ENCODE peak calls at places on chromosome 6, in six cellular contexts. One of them, this sample, is unnamed.

GRCh38 chr6:144528605-144529425 is 243.7 kb downstream of the UTRN start:
- DNase-seq in kidney tubule cell: peak
- DNase-seq in stimulated activated CD4-positive, alpha-beta T cell treated with anti-CD3 and anti-CD28 coated beads, Interleukin-12 subunit alpha, Interleukin-12 subunit beta, amount 100 ng/mL, for 48 hours: no peak
- DNase-seq in effector CD8-positive, alpha-beta T cell: no peak
- DNase-seq in lower leg skin: no peak
- DNase-seq in uterus: no peak
- DNase-seq in this sample: no peak

GRCh38 chr6:83514877-83515466 is 2.6 kb downstream of the PRSS35 start:
- DNase-seq in effector CD8-positive, alpha-beta T cell: no peak
- DNase-seq in stimulated activated CD4-positive, alpha-beta T cell treated with anti-CD3 and anti-CD28 coated beads, Interleukin-12 subunit alpha, Interleukin-12 subunit beta, amount 100 ng/mL, for 48 hours: peak
- DNase-seq in kidney tubule cell: peak
- DNase-seq in uterus: peak
- DNase-seq in lower leg skin: no peak
- DNase-seq in this sample: no peak

GRCh38 chr6:45686841-45687569 is 309.3 kb upstream of the SUPT3H start:
- DNase-seq in uterus: no peak
- DNase-seq in kidney tubule cell: no peak
- DNase-seq in stimulated activated CD4-positive, alpha-beta T cell treated with anti-CD3 and anti-CD28 coated beads, Interleukin-12 subunit alpha, Interleukin-12 subunit beta, amount 100 ng/mL, for 48 hours: no peak
- DNase-seq in lower leg skin: no peak
- DNase-seq in effector CD8-positive, alpha-beta T cell: no peak
- DNase-seq in this sample: no peak

GRCh38 chr6:40972190-40972589 is 66.8 kb downstream of the UNC5CL start:
- DNase-seq in kidney tubule cell: no peak
- DNase-seq in uterus: no peak
- DNase-seq in effector CD8-positive, alpha-beta T cell: no peak
- DNase-seq in lower leg skin: no peak
- DNase-seq in stimulated activated CD4-positive, alpha-beta T cell treated with anti-CD3 and anti-CD28 coated beads, Interleukin-12 subunit alpha, Interleukin-12 subunit beta, amount 100 ng/mL, for 48 hours: no peak
- DNase-seq in this sample: no peak

GRCh38 chr6:139126255-139126654 is 8.6 kb upstream of the HECA start:
- DNase-seq in uterus: no peak
- DNase-seq in effector CD8-positive, alpha-beta T cell: no peak
- DNase-seq in lower leg skin: no peak
- DNase-seq in kidney tubule cell: peak
- DNase-seq in stimulated activated CD4-positive, alpha-beta T cell treated with anti-CD3 and anti-CD28 coated beads, Interleukin-12 subunit alpha, Interleukin-12 subunit beta, amount 100 ng/mL, for 48 hours: no peak
- DNase-seq in this sample: peak

GRCh38 chr6:42105714-42106662 is 36.4 kb downstream of the C6orf132 start:
- DNase-seq in effector CD8-positive, alpha-beta T cell: no peak
- DNase-seq in kidney tubule cell: no peak
- DNase-seq in uterus: no peak
- DNase-seq in lower leg skin: no peak
- DNase-seq in stimulated activated CD4-positive, alpha-beta T cell treated with anti-CD3 and anti-CD28 coated beads, Interleukin-12 subunit alpha, Interleukin-12 subunit beta, amount 100 ng/mL, for 48 hours: no peak
- DNase-seq in this sample: no peak

GRCh38 chr6:49915035-49915434 is 48.7 kb upstream of the CRISP1 start:
- DNase-seq in effector CD8-positive, alpha-beta T cell: no peak
- DNase-seq in kidney tubule cell: no peak
- DNase-seq in stimulated activated CD4-positive, alpha-beta T cell treated with anti-CD3 and anti-CD28 coated beads, Interleukin-12 subunit alpha, Interleukin-12 subunit beta, amount 100 ng/mL, for 48 hours: no peak
- DNase-seq in lower leg skin: no peak
- DNase-seq in uterus: no peak
- DNase-seq in this sample: no peak

GRCh38 chr6:64930664-64931063 is 776.4 kb downstream of the EYS start:
- DNase-seq in stimulated activated CD4-positive, alpha-beta T cell treated with anti-CD3 and anti-CD28 coated beads, Interleukin-12 subunit alpha, Interleukin-12 subunit beta, amount 100 ng/mL, for 48 hours: no peak
- DNase-seq in lower leg skin: no peak
- DNase-seq in effector CD8-positive, alpha-beta T cell: no peak
- DNase-seq in uterus: no peak
- DNase-seq in kidney tubule cell: no peak
- DNase-seq in this sample: no peak

GRCh38 chr6:108120311-108120710 is 45.5 kb upstream of the NR2E1 start:
- DNase-seq in lower leg skin: no peak
- DNase-seq in kidney tubule cell: no peak
- DNase-seq in uterus: no peak
- DNase-seq in effector CD8-positive, alpha-beta T cell: no peak
- DNase-seq in stimulated activated CD4-positive, alpha-beta T cell treated with anti-CD3 and anti-CD28 coated beads, Interleukin-12 subunit alpha, Interleukin-12 subunit beta, amount 100 ng/mL, for 48 hours: no peak
- DNase-seq in this sample: no peak

GRCh38 chr6:39167866-39168625 is 53.1 kb upstream of the SAYSD1 start:
- DNase-seq in lower leg skin: peak
- DNase-seq in stimulated activated CD4-positive, alpha-beta T cell treated with anti-CD3 and anti-CD28 coated beads, Interleukin-12 subunit alpha, Interleukin-12 subunit beta, amount 100 ng/mL, for 48 hours: no peak
- DNase-seq in uterus: no peak
- DNase-seq in kidney tubule cell: no peak
- DNase-seq in effector CD8-positive, alpha-beta T cell: no peak
- DNase-seq in this sample: no peak

GRCh38 chr6:158011980-158012566 is 30.4 kb downstream of the SYNJ2 start:
- DNase-seq in lower leg skin: no peak
- DNase-seq in effector CD8-positive, alpha-beta T cell: no peak
- DNase-seq in uterus: no peak
- DNase-seq in stimulated activated CD4-positive, alpha-beta T cell treated with anti-CD3 and anti-CD28 coated beads, Interleukin-12 subunit alpha, Interleukin-12 subunit beta, amount 100 ng/mL, for 48 hours: no peak
- DNase-seq in kidney tubule cell: no peak
- DNase-seq in this sample: no peak

GRCh38 chr6:37137881-37138568 is 31.9 kb upstream of the PIM1 start:
- DNase-seq in effector CD8-positive, alpha-beta T cell: no peak
- DNase-seq in lower leg skin: no peak
- DNase-seq in stimulated activated CD4-positive, alpha-beta T cell treated with anti-CD3 and anti-CD28 coated beads, Interleukin-12 subunit alpha, Interleukin-12 subunit beta, amount 100 ng/mL, for 48 hours: no peak
- DNase-seq in kidney tubule cell: peak
- DNase-seq in uterus: no peak
- DNase-seq in this sample: no peak

GRCh38 chr6:84161190-84161589 is 66.3 kb downstream of the CEP162 start:
- DNase-seq in effector CD8-positive, alpha-beta T cell: no peak
- DNase-seq in lower leg skin: no peak
- DNase-seq in stimulated activated CD4-positive, alpha-beta T cell treated with anti-CD3 and anti-CD28 coated beads, Interleukin-12 subunit alpha, Interleukin-12 subunit beta, amount 100 ng/mL, for 48 hours: no peak
- DNase-seq in uterus: no peak
- DNase-seq in kidney tubule cell: no peak
- DNase-seq in this sample: no peak

GRCh38 chr6:83633609-83634008 is 75.3 kb downstream of the SNAP91 start:
- DNase-seq in kidney tubule cell: no peak
- DNase-seq in uterus: no peak
- DNase-seq in lower leg skin: no peak
- DNase-seq in stimulated activated CD4-positive, alpha-beta T cell treated with anti-CD3 and anti-CD28 coated beads, Interleukin-12 subunit alpha, Interleukin-12 subunit beta, amount 100 ng/mL, for 48 hours: no peak
- DNase-seq in effector CD8-positive, alpha-beta T cell: no peak
- DNase-seq in this sample: no peak

GRCh38 chr6:169780571-169781091 is 29.2 kb downstream of the ERMARD start:
- DNase-seq in stimulated activated CD4-positive, alpha-beta T cell treated with anti-CD3 and anti-CD28 coated beads, Interleukin-12 subunit alpha, Interleukin-12 subunit beta, amount 100 ng/mL, for 48 hours: no peak
- DNase-seq in lower leg skin: no peak
- DNase-seq in effector CD8-positive, alpha-beta T cell: no peak
- DNase-seq in kidney tubule cell: no peak
- DNase-seq in uterus: no peak
- DNase-seq in this sample: no peak

GRCh38 chr6:65776332-65776731 is 69.3 kb upstream of the EYS start:
- DNase-seq in kidney tubule cell: no peak
- DNase-seq in uterus: no peak
- DNase-seq in stimulated activated CD4-positive, alpha-beta T cell treated with anti-CD3 and anti-CD28 coated beads, Interleukin-12 subunit alpha, Interleukin-12 subunit beta, amount 100 ng/mL, for 48 hours: no peak
- DNase-seq in lower leg skin: no peak
- DNase-seq in effector CD8-positive, alpha-beta T cell: no peak
- DNase-seq in this sample: no peak

GRCh38 chr6:18561006-18561750 is 174.0 kb downstream of the RNF144B start:
- DNase-seq in lower leg skin: no peak
- DNase-seq in effector CD8-positive, alpha-beta T cell: no peak
- DNase-seq in uterus: no peak
- DNase-seq in kidney tubule cell: no peak
- DNase-seq in stimulated activated CD4-positive, alpha-beta T cell treated with anti-CD3 and anti-CD28 coated beads, Interleukin-12 subunit alpha, Interleukin-12 subunit beta, amount 100 ng/mL, for 48 hours: no peak
- DNase-seq in this sample: no peak

GRCh38 chr6:143621876-143622605 is 55.7 kb upstream of the PHACTR2 start:
- DNase-seq in kidney tubule cell: peak
- DNase-seq in lower leg skin: no peak
- DNase-seq in uterus: no peak
- DNase-seq in effector CD8-positive, alpha-beta T cell: no peak
- DNase-seq in stimulated activated CD4-positive, alpha-beta T cell treated with anti-CD3 and anti-CD28 coated beads, Interleukin-12 subunit alpha, Interleukin-12 subunit beta, amount 100 ng/mL, for 48 hours: no peak
- DNase-seq in this sample: no peak

GRCh38 chr6:53517021-53517420 is 27.9 kb downstream of the GCLC start:
- DNase-seq in stimulated activated CD4-positive, alpha-beta T cell treated with anti-CD3 and anti-CD28 coated beads, Interleukin-12 subunit alpha, Interleukin-12 subunit beta, amount 100 ng/mL, for 48 hours: no peak
- DNase-seq in lower leg skin: no peak
- DNase-seq in effector CD8-positive, alpha-beta T cell: no peak
- DNase-seq in uterus: no peak
- DNase-seq in kidney tubule cell: no peak
- DNase-seq in this sample: no peak

GRCh38 chr6:87102296-87102695 is 7.4 kb upstream of the CGA start:
- DNase-seq in uterus: no peak
- DNase-seq in lower leg skin: no peak
- DNase-seq in stimulated activated CD4-positive, alpha-beta T cell treated with anti-CD3 and anti-CD28 coated beads, Interleukin-12 subunit alpha, Interleukin-12 subunit beta, amount 100 ng/mL, for 48 hours: no peak
- DNase-seq in kidney tubule cell: no peak
- DNase-seq in effector CD8-positive, alpha-beta T cell: no peak
- DNase-seq in this sample: no peak

GRCh38 chr6:63685453-63686379 is 50.1 kb downstream of the PHF3 start:
- DNase-seq in uterus: no peak
- DNase-seq in kidney tubule cell: no peak
- DNase-seq in stimulated activated CD4-positive, alpha-beta T cell treated with anti-CD3 and anti-CD28 coated beads, Interleukin-12 subunit alpha, Interleukin-12 subunit beta, amount 100 ng/mL, for 48 hours: no peak
- DNase-seq in lower leg skin: no peak
- DNase-seq in effector CD8-positive, alpha-beta T cell: no peak
- DNase-seq in this sample: no peak

GRCh38 chr6:52634211-52634610 is 36.7 kb upstream of the TMEM14A start:
- DNase-seq in stimulated activated CD4-positive, alpha-beta T cell treated with anti-CD3 and anti-CD28 coated beads, Interleukin-12 subunit alpha, Interleukin-12 subunit beta, amount 100 ng/mL, for 48 hours: no peak
- DNase-seq in kidney tubule cell: no peak
- DNase-seq in lower leg skin: no peak
- DNase-seq in effector CD8-positive, alpha-beta T cell: no peak
- DNase-seq in uterus: no peak
- DNase-seq in this sample: no peak

GRCh38 chr6:4932506-4932903 is 71.3 kb downstream of the RPP40 start:
- DNase-seq in uterus: no peak
- DNase-seq in stimulated activated CD4-positive, alpha-beta T cell treated with anti-CD3 and anti-CD28 coated beads, Interleukin-12 subunit alpha, Interleukin-12 subunit beta, amount 100 ng/mL, for 48 hours: no peak
- DNase-seq in effector CD8-positive, alpha-beta T cell: no peak
- DNase-seq in kidney tubule cell: no peak
- DNase-seq in lower leg skin: no peak
- DNase-seq in this sample: no peak

GRCh38 chr6:68951350-68951749 is 316.3 kb downstream of the ADGRB3 start:
- DNase-seq in stimulated activated CD4-positive, alpha-beta T cell treated with anti-CD3 and anti-CD28 coated beads, Interleukin-12 subunit alpha, Interleukin-12 subunit beta, amount 100 ng/mL, for 48 hours: no peak
- DNase-seq in effector CD8-positive, alpha-beta T cell: no peak
- DNase-seq in uterus: no peak
- DNase-seq in lower leg skin: no peak
- DNase-seq in kidney tubule cell: no peak
- DNase-seq in this sample: no peak

GRCh38 chr6:130602151-130602770 is 224.9 kb upstream of the SMLR1 start:
- DNase-seq in effector CD8-positive, alpha-beta T cell: no peak
- DNase-seq in uterus: peak
- DNase-seq in lower leg skin: no peak
- DNase-seq in stimulated activated CD4-positive, alpha-beta T cell treated with anti-CD3 and anti-CD28 coated beads, Interleukin-12 subunit alpha, Interleukin-12 subunit beta, amount 100 ng/mL, for 48 hours: peak
- DNase-seq in kidney tubule cell: peak
- DNase-seq in this sample: no peak

GRCh38 chr6:20188630-20189075 is 23.6 kb downstream of the MBOAT1 start:
- DNase-seq in kidney tubule cell: peak
- DNase-seq in lower leg skin: no peak
- DNase-seq in effector CD8-positive, alpha-beta T cell: no peak
- DNase-seq in uterus: no peak
- DNase-seq in stimulated activated CD4-positive, alpha-beta T cell treated with anti-CD3 and anti-CD28 coated beads, Interleukin-12 subunit alpha, Interleukin-12 subunit beta, amount 100 ng/mL, for 48 hours: no peak
- DNase-seq in this sample: no peak

GRCh38 chr6:149190228-149190831 is 127.2 kb upstream of the TAB2 start:
- DNase-seq in stimulated activated CD4-positive, alpha-beta T cell treated with anti-CD3 and anti-CD28 coated beads, Interleukin-12 subunit alpha, Interleukin-12 subunit beta, amount 100 ng/mL, for 48 hours: peak
- DNase-seq in kidney tubule cell: peak
- DNase-seq in uterus: no peak
- DNase-seq in lower leg skin: no peak
- DNase-seq in effector CD8-positive, alpha-beta T cell: no peak
- DNase-seq in this sample: peak

GRCh38 chr6:110547266-110547964 is 71.0 kb upstream of the SLC22A16 start:
- DNase-seq in uterus: no peak
- DNase-seq in effector CD8-positive, alpha-beta T cell: no peak
- DNase-seq in lower leg skin: no peak
- DNase-seq in stimulated activated CD4-positive, alpha-beta T cell treated with anti-CD3 and anti-CD28 coated beads, Interleukin-12 subunit alpha, Interleukin-12 subunit beta, amount 100 ng/mL, for 48 hours: no peak
- DNase-seq in kidney tubule cell: peak
- DNase-seq in this sample: no peak

GRCh38 chr6:145815351-145815772 is 767 bp upstream of the FBXO30 start:
- DNase-seq in kidney tubule cell: no peak
- DNase-seq in lower leg skin: no peak
- DNase-seq in stimulated activated CD4-positive, alpha-beta T cell treated with anti-CD3 and anti-CD28 coated beads, Interleukin-12 subunit alpha, Interleukin-12 subunit beta, amount 100 ng/mL, for 48 hours: no peak
- DNase-seq in uterus: peak
- DNase-seq in effector CD8-positive, alpha-beta T cell: no peak
- DNase-seq in this sample: no peak

GRCh38 chr6:4802312-4802935 is 26.2 kb downstream of the CDYL start:
- DNase-seq in effector CD8-positive, alpha-beta T cell: no peak
- DNase-seq in kidney tubule cell: no peak
- DNase-seq in stimulated activated CD4-positive, alpha-beta T cell treated with anti-CD3 and anti-CD28 coated beads, Interleukin-12 subunit alpha, Interleukin-12 subunit beta, amount 100 ng/mL, for 48 hours: no peak
- DNase-seq in lower leg skin: no peak
- DNase-seq in uterus: no peak
- DNase-seq in this sample: no peak

GRCh38 chr6:51398064-51398740 is 579.5 kb downstream of the TFAP2B start:
- DNase-seq in effector CD8-positive, alpha-beta T cell: no peak
- DNase-seq in lower leg skin: no peak
- DNase-seq in uterus: no peak
- DNase-seq in kidney tubule cell: no peak
- DNase-seq in stimulated activated CD4-positive, alpha-beta T cell treated with anti-CD3 and anti-CD28 coated beads, Interleukin-12 subunit alpha, Interleukin-12 subunit beta, amount 100 ng/mL, for 48 hours: no peak
- DNase-seq in this sample: no peak

GRCh38 chr6:90432408-90432775 is 135.7 kb upstream of the BACH2 start:
- DNase-seq in kidney tubule cell: no peak
- DNase-seq in uterus: no peak
- DNase-seq in effector CD8-positive, alpha-beta T cell: no peak
- DNase-seq in stimulated activated CD4-positive, alpha-beta T cell treated with anti-CD3 and anti-CD28 coated beads, Interleukin-12 subunit alpha, Interleukin-12 subunit beta, amount 100 ng/mL, for 48 hours: no peak
- DNase-seq in lower leg skin: no peak
- DNase-seq in this sample: no peak

GRCh38 chr6:170147056-170147787 is 143.7 kb downstream of the DLL1 start:
- DNase-seq in effector CD8-positive, alpha-beta T cell: no peak
- DNase-seq in stimulated activated CD4-positive, alpha-beta T cell treated with anti-CD3 and anti-CD28 coated beads, Interleukin-12 subunit alpha, Interleukin-12 subunit beta, amount 100 ng/mL, for 48 hours: no peak
- DNase-seq in uterus: no peak
- DNase-seq in lower leg skin: no peak
- DNase-seq in kidney tubule cell: no peak
- DNase-seq in this sample: no peak

GRCh38 chr6:137866200-137866913 is 702 bp upstream of the TNFAIP3 start:
- DNase-seq in lower leg skin: peak
- DNase-seq in uterus: peak
- DNase-seq in effector CD8-positive, alpha-beta T cell: peak
- DNase-seq in stimulated activated CD4-positive, alpha-beta T cell treated with anti-CD3 and anti-CD28 coated beads, Interleukin-12 subunit alpha, Interleukin-12 subunit beta, amount 100 ng/mL, for 48 hours: no peak
- DNase-seq in kidney tubule cell: peak
- DNase-seq in this sample: no peak

GRCh38 chr6:127022297-127022696 is 96.2 kb upstream of the RSPO3 start:
- DNase-seq in lower leg skin: peak
- DNase-seq in stimulated activated CD4-positive, alpha-beta T cell treated with anti-CD3 and anti-CD28 coated beads, Interleukin-12 subunit alpha, Interleukin-12 subunit beta, amount 100 ng/mL, for 48 hours: no peak
- DNase-seq in kidney tubule cell: no peak
- DNase-seq in uterus: peak
- DNase-seq in effector CD8-positive, alpha-beta T cell: no peak
- DNase-seq in this sample: no peak

GRCh38 chr6:26234421-26235239 is 130.4 kb upstream of the BTN3A2 start:
- DNase-seq in effector CD8-positive, alpha-beta T cell: peak
- DNase-seq in uterus: peak
- DNase-seq in lower leg skin: no peak
- DNase-seq in kidney tubule cell: peak
- DNase-seq in stimulated activated CD4-positive, alpha-beta T cell treated with anti-CD3 and anti-CD28 coated beads, Interleukin-12 subunit alpha, Interleukin-12 subunit beta, amount 100 ng/mL, for 48 hours: peak
- DNase-seq in this sample: peak

GRCh38 chr6:132234356-132234755 is 166.9 kb downstream of the MOXD1 start:
- DNase-seq in uterus: no peak
- DNase-seq in lower leg skin: no peak
- DNase-seq in effector CD8-positive, alpha-beta T cell: no peak
- DNase-seq in stimulated activated CD4-positive, alpha-beta T cell treated with anti-CD3 and anti-CD28 coated beads, Interleukin-12 subunit alpha, Interleukin-12 subunit beta, amount 100 ng/mL, for 48 hours: no peak
- DNase-seq in kidney tubule cell: no peak
- DNase-seq in this sample: no peak

This sample was measured in activated CD4-positive, alpha-beta T cell treated with anti-CD3 and anti-CD28 coated beads, Interleukin-2, amount 50 U/mL, for 4 hours.